ENCODE peak calls at places on chromosome 16, in five cellular contexts. U, R, I, S and E are unnamed samples.

GRCh38 chr16:88941051-88941932 is 35.7 kb downstream of the CBFA2T3 start:
- DNase-seq in R (no peak), S (no peak), U (peak), I (peak), E (no peak)

GRCh38 chr16:5257462-5257861 is 159.9 kb upstream of the EEF2KMT start:
- DNase-seq in U (no peak), S (no peak), R (no peak), I (no peak), E (no peak)

GRCh38 chr16:4052801-4053662 is 63.2 kb downstream of the ADCY9 start:
- DNase-seq in I (peak), U (peak), R (peak), S (peak), E (peak)

GRCh38 chr16:11151156-11151904 is 104.7 kb downstream of the SOCS1 start:
- DNase-seq in S (no peak), U (no peak), I (no peak), R (no peak), E (no peak)

GRCh38 chr16:80985611-80986010 is 21.1 kb downstream of the CMC2 start:
- DNase-seq in S (no peak), U (no peak), I (no peak), R (no peak), E (no peak)

GRCh38 chr16:4409081-4409932 is 7.1 kb downstream of the CORO7 start:
- DNase-seq in I (no peak), U (no peak), S (no peak), R (no peak), E (no peak)

GRCh38 chr16:24609740-24610420 is 70.5 kb downstream of the RBBP6 start:
- DNase-seq in R (peak), S (peak), I (peak), U (peak), E (peak)

GRCh38 chr16:66512589-66513404 is 37.1 kb downstream of the TK2 start:
- DNase-seq in U (peak), S (no peak), I (no peak), R (no peak), E (peak)

GRCh38 chr16:79758615-79759346 is 158.2 kb upstream of the MAF start:
- DNase-seq in I (no peak), U (no peak), S (no peak), R (no peak), E (no peak)

GRCh38 chr16:50252082-50252611 is 14.2 kb upstream of the ADCY7 start:
- DNase-seq in U (no peak), S (no peak), I (no peak), R (no peak), E (peak)

GRCh38 chr16:50153648-50154368 is 702 bp downstream of the TENT4B start:
- DNase-seq in S (peak), U (peak), R (no peak), I (no peak), E (no peak)

GRCh38 chr16:2820836-2821482 is 3.9 kb downstream of the PRSS21 start:
- DNase-seq in R (no peak), U (peak), I (peak), S (no peak), E (no peak)